ENCODE peak calls at places on chromosomes 5 and 9, in seven cellular contexts. One of them, this sample, is unnamed.

GRCh38 chr5:172380992-172381643 is 73.2 kb downstream of the SH3PXD2B start:
- DNase-seq in H1: no peak
- DNase-seq in HepG2: no peak
- DNase-seq in GM12878: no peak
- DNase-seq in K562: no peak
- DNase-seq in Panc1: no peak
- DNase-seq in SK-N-SH: peak; percentile 79
- DNase-seq in this sample: no peak

GRCh38 chr9:126532489-126532888 is 81.2 kb upstream of the LMX1B start:
- DNase-seq in H1: no peak
- DNase-seq in GM12878: no peak
- DNase-seq in K562: no peak
- DNase-seq in HepG2: no peak
- DNase-seq in Panc1: no peak
- DNase-seq in SK-N-SH: peak; percentile 50
- DNase-seq in this sample: no peak

GRCh38 chr9:124279531-124280175 is 21.9 kb downstream of the NEK6 start:
- DNase-seq in H1: no peak
- DNase-seq in GM12878: no peak
- DNase-seq in K562: no peak
- DNase-seq in HepG2: no peak
- DNase-seq in SK-N-SH: no peak
- DNase-seq in Panc1: no peak
- DNase-seq in this sample: no peak

GRCh38 chr5:81657386-81657785 is 93.5 kb downstream of the SSBP2 start:
- DNase-seq in Panc1: no peak
- DNase-seq in K562: no peak
- DNase-seq in HepG2: no peak
- DNase-seq in GM12878: no peak
- DNase-seq in SK-N-SH: peak; percentile 28
- DNase-seq in H1: no peak
- DNase-seq in this sample: no peak

GRCh38 chr9:91885746-91886432 is 64.1 kb downstream of the ROR2 start:
- DNase-seq in HepG2: no peak
- DNase-seq in GM12878: no peak
- DNase-seq in H1: no peak
- DNase-seq in SK-N-SH: no peak
- DNase-seq in K562: no peak
- DNase-seq in Panc1: no peak
- DNase-seq in this sample: no peak

GRCh38 chr9:126162611-126163381 is 163.8 kb upstream of the MVB12B start:
- DNase-seq in Panc1: no peak
- DNase-seq in GM12878: no peak
- DNase-seq in K562: no peak
- DNase-seq in SK-N-SH: no peak
- DNase-seq in HepG2: no peak
- DNase-seq in H1: peak; percentile 32
- DNase-seq in this sample: no peak

GRCh38 chr5:35478856-35479682 is 138.6 kb upstream of the SPEF2 start:
- DNase-seq in Panc1: no peak
- DNase-seq in K562: no peak
- DNase-seq in SK-N-SH: no peak
- DNase-seq in HepG2: peak; percentile 50
- DNase-seq in H1: no peak
- DNase-seq in GM12878: no peak
- DNase-seq in this sample: no peak

GRCh38 chr5:122121782-122122465 is 7.4 kb upstream of the ZNF474 start:
- DNase-seq in H1: no peak
- DNase-seq in K562: peak; percentile 62
- DNase-seq in SK-N-SH: no peak
- DNase-seq in Panc1: no peak
- DNase-seq in HepG2: no peak
- DNase-seq in GM12878: no peak
- DNase-seq in this sample: no peak

GRCh38 chr5:60888359-60889061 is 44.4 kb upstream of the ELOVL7 start:
- DNase-seq in GM12878: no peak
- DNase-seq in K562: no peak
- DNase-seq in HepG2: no peak
- DNase-seq in Panc1: no peak
- DNase-seq in SK-N-SH: no peak
- DNase-seq in H1: no peak
- DNase-seq in this sample: no peak

GRCh38 chr9:123329329-123329955 is 26.6 kb upstream of the CRB2 start:
- DNase-seq in K562: no peak
- DNase-seq in HepG2: peak; percentile 39
- DNase-seq in GM12878: no peak
- DNase-seq in Panc1: no peak
- DNase-seq in H1: no peak
- DNase-seq in SK-N-SH: no peak
- DNase-seq in this sample: no peak

GRCh38 chr9:20550326-20550725 is 72.0 kb downstream of the MLLT3 start:
- DNase-seq in SK-N-SH: no peak
- DNase-seq in GM12878: no peak
- DNase-seq in K562: no peak
- DNase-seq in Panc1: no peak
- DNase-seq in H1: no peak
- DNase-seq in HepG2: no peak
- DNase-seq in this sample: no peak

GRCh38 chr9:133711428-133712220 is 26.5 kb downstream of the SARDH start:
- DNase-seq in HepG2: no peak
- DNase-seq in GM12878: no peak
- DNase-seq in K562: no peak
- DNase-seq in H1: no peak
- DNase-seq in SK-N-SH: no peak
- DNase-seq in Panc1: no peak
- DNase-seq in this sample: no peak

GRCh38 chr9:36030871-36031270 is 5.8 kb upstream of the RECK start:
- DNase-seq in H1: no peak
- DNase-seq in HepG2: no peak
- DNase-seq in Panc1: no peak
- DNase-seq in SK-N-SH: no peak
- DNase-seq in K562: no peak
- DNase-seq in GM12878: no peak
- DNase-seq in this sample: no peak

GRCh38 chr5:55413644-55414043 is 105.9 kb downstream of the MTREX start:
- DNase-seq in Panc1: no peak
- DNase-seq in GM12878: no peak
- DNase-seq in K562: no peak
- DNase-seq in H1: no peak
- DNase-seq in HepG2: no peak
- DNase-seq in SK-N-SH: no peak
- DNase-seq in this sample: no peak

GRCh38 chr5:55407984-55408383 is 100.2 kb downstream of the MTREX start:
- DNase-seq in HepG2: no peak
- DNase-seq in K562: no peak
- DNase-seq in GM12878: no peak
- DNase-seq in Panc1: no peak
- DNase-seq in H1: no peak
- DNase-seq in SK-N-SH: no peak
- DNase-seq in this sample: no peak

GRCh38 chr5:55411881-55412280 is 104.1 kb downstream of the MTREX start:
- DNase-seq in HepG2: no peak
- DNase-seq in SK-N-SH: no peak
- DNase-seq in K562: no peak
- DNase-seq in H1: no peak
- DNase-seq in GM12878: no peak
- DNase-seq in Panc1: no peak
- DNase-seq in this sample: no peak

GRCh38 chr5:55409775-55410174 is 102.0 kb downstream of the MTREX start:
- DNase-seq in GM12878: no peak
- DNase-seq in Panc1: no peak
- DNase-seq in SK-N-SH: no peak
- DNase-seq in K562: no peak
- DNase-seq in H1: no peak
- DNase-seq in HepG2: no peak
- DNase-seq in this sample: no peak

GRCh38 chr5:55410840-55411239 is 103.1 kb downstream of the MTREX start:
- DNase-seq in Panc1: no peak
- DNase-seq in HepG2: no peak
- DNase-seq in GM12878: peak; percentile 20
- DNase-seq in SK-N-SH: no peak
- DNase-seq in H1: no peak
- DNase-seq in K562: no peak
- DNase-seq in this sample: no peak
- H3K36me3 ChIP-seq in Panc1: peaks cover 32% of the 10 kb centered on the region
- H3K36me3 ChIP-seq in HepG2: peaks cover 57% of the 10 kb centered on the region
- H3K36me3 ChIP-seq in GM12878: peaks cover 14% of the 10 kb centered on the region
- H3K36me3 ChIP-seq in SK-N-SH: peaks cover 31% of the 10 kb centered on the region
- H3K36me3 ChIP-seq in H1: peaks cover 42% of the 10 kb centered on the region
- H3K36me3 ChIP-seq in K562: peaks cover 81% of the 10 kb centered on the region
- H3K36me3 ChIP-seq in this sample: peaks cover 24% of the 10 kb centered on the region

DNA sequence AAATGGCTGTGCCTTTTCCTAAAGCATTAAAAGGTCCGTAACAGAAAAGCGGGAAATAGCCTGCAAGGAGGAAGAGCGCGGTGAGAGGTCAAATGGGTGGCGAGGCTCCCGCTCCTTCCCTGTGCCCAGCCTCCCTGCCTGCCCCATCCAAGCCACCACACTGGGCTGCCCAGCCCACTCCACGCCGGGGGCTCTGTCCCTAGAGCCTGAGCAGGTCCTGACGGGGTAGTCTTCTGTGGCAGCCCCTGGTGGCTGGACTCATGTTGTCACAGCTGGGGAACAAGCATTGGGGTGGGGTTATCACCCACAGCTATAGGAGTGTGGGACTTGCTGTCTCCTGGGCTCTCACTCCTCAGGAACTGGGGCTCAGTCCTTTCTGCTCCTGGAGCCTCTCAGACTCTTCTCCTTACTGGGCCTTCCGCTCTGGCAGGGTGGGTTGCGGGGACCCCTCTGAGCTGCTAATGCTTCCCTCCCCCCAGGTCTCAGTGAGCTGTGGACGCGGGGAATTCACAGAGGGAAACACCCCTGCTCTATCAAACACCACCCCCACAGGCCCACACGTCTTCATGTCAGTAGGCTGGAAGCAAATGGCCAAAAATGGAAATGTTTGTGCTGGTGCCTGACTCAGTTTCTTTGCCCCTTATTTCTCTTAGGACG is 152.3 kb upstream of the PHYKPL start:
- DNase-seq in K562: peak; percentile 25
- DNase-seq in H1: no peak
- DNase-seq in SK-N-SH: peak; percentile 55
- DNase-seq in Panc1: no peak
- DNase-seq in HepG2: no peak
- DNase-seq in GM12878: no peak
- DNase-seq in this sample: no peak
- TF ChIP-seq SIN3A in K562: no peak
- TF ChIP-seq SIN3A in H1: no peak
- TF ChIP-seq SIN3A in SK-N-SH: no peak
- TF ChIP-seq SIN3A in Panc1: no peak
- TF ChIP-seq SIN3A in HepG2: no peak
- TF ChIP-seq SIN3A in GM12878: no peak
- TF ChIP-seq SIN3A in this sample: no peak

GRCh38 chr9:98765276-98765675 is 31.1 kb downstream of the ANKS6 start:
- DNase-seq in Panc1: no peak
- DNase-seq in K562: no peak
- DNase-seq in GM12878: no peak
- DNase-seq in HepG2: no peak
- DNase-seq in H1: no peak
- DNase-seq in SK-N-SH: no peak
- DNase-seq in this sample: no peak
- H3K36me3 ChIP-seq in Panc1: no peaks in the 10 kb centered on the region
- H3K36me3 ChIP-seq in K562: peaks cover 48% of the 10 kb centered on the region
- H3K36me3 ChIP-seq in GM12878: no peaks in the 10 kb centered on the region
- H3K36me3 ChIP-seq in HepG2: no peaks in the 10 kb centered on the region
- H3K36me3 ChIP-seq in H1: peaks cover 46% of the 10 kb centered on the region
- H3K36me3 ChIP-seq in SK-N-SH: peaks cover 35% of the 10 kb centered on the region
- H3K36me3 ChIP-seq in this sample: peaks cover 2% of the 10 kb centered on the region

GRCh38 chr5:86447362-86447761 is 170.4 kb upstream of the COX7C start:
- DNase-seq in GM12878: no peak
- DNase-seq in K562: no peak
- DNase-seq in Panc1: no peak
- DNase-seq in SK-N-SH: no peak
- DNase-seq in H1: no peak
- DNase-seq in HepG2: no peak
- DNase-seq in this sample: no peak
- TF ChIP-seq SIN3A in GM12878: no peak
- TF ChIP-seq SIN3A in K562: no peak
- TF ChIP-seq SIN3A in Panc1: no peak
- TF ChIP-seq SIN3A in SK-N-SH: no peak
- TF ChIP-seq SIN3A in H1: no peak
- TF ChIP-seq SIN3A in HepG2: no peak
- TF ChIP-seq SIN3A in this sample: no peak

GRCh38 chr5:14366763-14367162 is 214.8 kb upstream of the OTULINL start:
- DNase-seq in HepG2: no peak
- DNase-seq in K562: no peak
- DNase-seq in SK-N-SH: no peak
- DNase-seq in Panc1: no peak
- DNase-seq in GM12878: no peak
- DNase-seq in H1: no peak
- DNase-seq in this sample: no peak
- H3K36me3 ChIP-seq in HepG2: peaks cover 85% of the 10 kb centered on the region
- H3K36me3 ChIP-seq in K562: no peaks in the 10 kb centered on the region
- H3K36me3 ChIP-seq in SK-N-SH: peaks cover 89% of the 10 kb centered on the region
- H3K36me3 ChIP-seq in Panc1: peaks cover 81% of the 10 kb centered on the region
- H3K36me3 ChIP-seq in GM12878: peaks cover 57% of the 10 kb centered on the region
- H3K36me3 ChIP-seq in H1: peaks cover 60% of the 10 kb centered on the region
- H3K36me3 ChIP-seq in this sample: peaks cover 31% of the 10 kb centered on the region

GRCh38 chr5:179143446-179143845 is 83.3 kb downstream of the ZNF354C start:
- DNase-seq in SK-N-SH: no peak
- DNase-seq in HepG2: peak; percentile 32
- DNase-seq in Panc1: no peak
- DNase-seq in K562: peak; percentile 42
- DNase-seq in H1: no peak
- DNase-seq in GM12878: no peak
- DNase-seq in this sample: peak; percentile 36
- TF ChIP-seq SIN3A in SK-N-SH: no peak
- TF ChIP-seq SIN3A in HepG2: no peak
- TF ChIP-seq SIN3A in Panc1: no peak
- TF ChIP-seq SIN3A in K562: no peak
- TF ChIP-seq SIN3A in H1: no peak
- TF ChIP-seq SIN3A in GM12878: no peak
- TF ChIP-seq SIN3A in this sample: no peak

This sample was measured in HCT116.